ENCODE peak calls at places on chromosomes 1 and 21, in five cellular contexts. One of them, this sample, is unnamed.

GRCh38 chr1:65105596-65105995 is 42.4 kb upstream of the AK4 start:
- DNase-seq in AG04449: no peak
- DNase-seq in NCI-H510A treated with DMSO at 0.1 percent for 48 hours: no peak
- DNase-seq in neural crest cell: no peak
- DNase-seq in KG1: no peak
- DNase-seq in this sample: no peak

GRCh38 chr1:245166471-245166885 is 11.7 kb downstream of the KIF26B start:
- DNase-seq in neural crest cell: no peak
- DNase-seq in KG1: no peak
- DNase-seq in NCI-H510A treated with DMSO at 0.1 percent for 48 hours: no peak
- DNase-seq in AG04449: no peak
- DNase-seq in this sample: peak

GRCh38 chr21:27024971-27025370 is 58.1 kb upstream of the ADAMTS5 start:
- DNase-seq in KG1: no peak
- DNase-seq in AG04449: no peak
- DNase-seq in NCI-H510A treated with DMSO at 0.1 percent for 48 hours: no peak
- DNase-seq in neural crest cell: no peak
- DNase-seq in this sample: no peak

GRCh38 chr1:221736714-221737113 is 5.2 kb downstream of the DUSP10 start:
- DNase-seq in KG1: no peak
- DNase-seq in AG04449: no peak
- DNase-seq in NCI-H510A treated with DMSO at 0.1 percent for 48 hours: no peak
- DNase-seq in neural crest cell: no peak
- DNase-seq in this sample: no peak

GRCh38 chr1:30111431-30111830 is 612.0 kb downstream of the MATN1 start:
- DNase-seq in neural crest cell: peak
- DNase-seq in KG1: no peak
- DNase-seq in NCI-H510A treated with DMSO at 0.1 percent for 48 hours: peak
- DNase-seq in AG04449: no peak
- DNase-seq in this sample: peak

GRCh38 chr21:39313042-39313456 is 383 bp downstream of the BRWD1 start:
- DNase-seq in neural crest cell: no peak
- DNase-seq in NCI-H510A treated with DMSO at 0.1 percent for 48 hours: peak
- DNase-seq in AG04449: no peak
- DNase-seq in KG1: no peak
- DNase-seq in this sample: peak

GRCh38 chr1:182304218-182305016 is 87.2 kb downstream of the GLUL start:
- DNase-seq in neural crest cell: no peak
- DNase-seq in AG04449: no peak
- DNase-seq in NCI-H510A treated with DMSO at 0.1 percent for 48 hours: no peak
- DNase-seq in KG1: no peak
- DNase-seq in this sample: no peak

GRCh38 chr1:234111458-234112142 is 207.1 kb downstream of the SLC35F3 start:
- DNase-seq in neural crest cell: peak
- DNase-seq in NCI-H510A treated with DMSO at 0.1 percent for 48 hours: peak
- DNase-seq in KG1: no peak
- DNase-seq in AG04449: no peak
- DNase-seq in this sample: peak

GRCh38 chr21:29371464-29371863 is 72.7 kb downstream of the BACH1 start:
- DNase-seq in neural crest cell: no peak
- DNase-seq in KG1: no peak
- DNase-seq in NCI-H510A treated with DMSO at 0.1 percent for 48 hours: no peak
- DNase-seq in AG04449: no peak
- DNase-seq in this sample: no peak

GRCh38 chr1:2881556-2881955 is 80.1 kb upstream of the TTC34 start:
- DNase-seq in NCI-H510A treated with DMSO at 0.1 percent for 48 hours: no peak
- DNase-seq in AG04449: no peak
- DNase-seq in neural crest cell: no peak
- DNase-seq in KG1: no peak
- DNase-seq in this sample: no peak

GRCh38 chr21:44515359-44516165 is 24.4 kb downstream of the KRTAP10-1 start:
- DNase-seq in neural crest cell: no peak
- DNase-seq in AG04449: no peak
- DNase-seq in NCI-H510A treated with DMSO at 0.1 percent for 48 hours: no peak
- DNase-seq in KG1: no peak
- DNase-seq in this sample: no peak

GRCh38 chr1:165161130-165161529 is 195.4 kb downstream of the LMX1A start:
- DNase-seq in KG1: no peak
- DNase-seq in NCI-H510A treated with DMSO at 0.1 percent for 48 hours: no peak
- DNase-seq in neural crest cell: no peak
- DNase-seq in AG04449: no peak
- DNase-seq in this sample: no peak

GRCh38 chr1:93518516-93518915 is 70.6 kb downstream of the FNBP1L start:
- DNase-seq in NCI-H510A treated with DMSO at 0.1 percent for 48 hours: no peak
- DNase-seq in KG1: no peak
- DNase-seq in AG04449: no peak
- DNase-seq in neural crest cell: no peak
- DNase-seq in this sample: no peak

GRCh38 chr1:153259387-153259786 is at the start of gene LORICRIN:
- DNase-seq in AG04449: no peak
- DNase-seq in neural crest cell: no peak
- DNase-seq in NCI-H510A treated with DMSO at 0.1 percent for 48 hours: no peak
- DNase-seq in KG1: no peak
- DNase-seq in this sample: no peak

GRCh38 chr1:179630719-179631118 is 39.1 kb downstream of the TDRD5 start:
- DNase-seq in neural crest cell: no peak
- DNase-seq in KG1: no peak
- DNase-seq in AG04449: no peak
- DNase-seq in NCI-H510A treated with DMSO at 0.1 percent for 48 hours: no peak
- DNase-seq in this sample: no peak

This sample was measured in BE2C.